ENCODE peak calls at places on chromosomes 16 and 17, in eight cellular contexts. U is DND-41; A is breast epithelium; Z is cardiac muscle cell; B is CD8-positive, alpha-beta memory T cell; X is CD8-positive, alpha-beta T cell; F is endodermal cell; P is thoracic aorta. Q is an unnamed sample. For H3K4me1, the result is how much of the 10 kb centered on the place peaks cover.

GRCh38 chr17:74790206-74791066 is 14.3 kb upstream of the NAT9 start:
- DNase-seq in U (no peak), A (no peak), Z (no peak), B (no peak), X (no peak), F (no peak), P (no peak), Q (no peak)

GRCh38 chr16:31496670-31497069 is 11.5 kb downstream of the RUSF1 start:
- DNase-seq in U (no peak), A (no peak), Z (no peak), B (no peak), X (no peak), F (no peak), P (no peak), Q (peak)

GRCh38 chr16:74563828-74564263 is 43.1 kb downstream of the GLG1 start:
- DNase-seq in U (no peak), A (no peak), Z (no peak), B (no peak), X (no peak), F (no peak), P (peak), Q (no peak)

GRCh38 chr17:6913608-6914443 is 82.0 kb upstream of the ALOX12 start:
- DNase-seq in U (peak), A (no peak), Z (peak), B (peak), X (peak), F (peak), P (peak), Q (peak)

GRCh38 chr17:50087246-50087911 is 7.8 kb upstream of the PDK2 start:
- DNase-seq in U (peak), A (no peak), Z (peak), B (peak), X (peak), F (peak), P (no peak), Q (peak)

GRCh38 chr17:28119049-28119448 is 76.6 kb downstream of the NLK start:
- DNase-seq in U (no peak), A (no peak), Z (no peak), B (no peak), X (no peak), F (no peak), P (no peak), Q (no peak)

GRCh38 chr16:66620419-66620775 is 15.9 kb downstream of the CMTM3 start:
- DNase-seq in U (no peak), A (no peak), Z (no peak), B (no peak), X (no peak), F (no peak), P (no peak), Q (no peak)

GRCh38 chr17:63474174-63474913 is 2.5 kb upstream of the ACE start:
- DNase-seq in U (no peak), A (no peak), Z (no peak), B (no peak), X (no peak), F (no peak), P (no peak), Q (no peak)

GRCh38 chr16:68707341-68708152 is 29.5 kb upstream of the CDH1 start:
- DNase-seq in U (no peak), A (peak), Z (peak), B (no peak), X (no peak), F (peak), P (no peak), Q (peak)

GRCh38 chr17:74274060-74274702 is at the start of gene DNAI2:
- DNase-seq in U (no peak), A (no peak), Z (peak), B (peak), X (no peak), F (peak), P (no peak), Q (peak)

GRCh38 chr17:55304171-55304859 is 39.6 kb downstream of the HLF start:
- DNase-seq in U (no peak), A (no peak), Z (no peak), B (no peak), X (no peak), F (peak), P (no peak), Q (no peak)

GRCh38 chr17:42402121-42402516 is 13.9 kb upstream of the STAT3 start:
- DNase-seq in U (no peak), A (no peak), Z (no peak), B (no peak), X (no peak), F (no peak), P (no peak), Q (no peak)

GRCh38 chr17:42394838-42395237 is 6.6 kb upstream of the STAT3 start:
- DNase-seq in U (no peak), A (no peak), Z (no peak), B (no peak), X (no peak), F (no peak), P (no peak), Q (no peak)

GRCh38 chr17:42399948-42400843 is 12.0 kb upstream of the STAT3 start:
- DNase-seq in U (no peak), A (no peak), Z (no peak), B (no peak), X (no peak), F (peak), P (no peak), Q (no peak)

GRCh38 chr17:42403150-42403549 is 14.9 kb upstream of the STAT3 start:
- DNase-seq in U (peak), A (no peak), Z (peak), B (no peak), X (peak), F (peak), P (no peak), Q (no peak)

GRCh38 chr17:42399121-42399520 is 10.9 kb upstream of the STAT3 start:
- DNase-seq in U (no peak), A (no peak), Z (no peak), B (no peak), X (no peak), F (no peak), P (no peak), Q (no peak)
- H3K27ac ChIP-seq in U (no peak), A (no peak), Z (no peak), B (no peak), X (no peak), F (no peak), P (peak), Q (no peak)

GRCh38 chr16:84826558-84826941 is 6.8 kb downstream of the CRISPLD2 start:
- DNase-seq in U (no peak), A (no peak), Z (peak), B (no peak), X (no peak), F (no peak), P (no peak), Q (peak)
- H3K4me1 ChIP-seq in U (under half), A (under half), Z (under half), B (under half), X (under half), F (under half), P (under half), Q (under half)

GRCh38 chr16:4412159-4412558 is 4.2 kb downstream of the CORO7 start:
- DNase-seq in U (no peak), A (no peak), Z (no peak), B (no peak), X (no peak), F (no peak), P (no peak), Q (no peak)
- H3K27ac ChIP-seq in U (no peak), A (no peak), Z (no peak), B (no peak), X (no peak), F (peak), P (no peak), Q (no peak)

GRCh38 chr17:17751489-17751995 is 70.3 kb downstream of the RAI1 start:
- DNase-seq in U (no peak), A (no peak), Z (no peak), B (no peak), X (peak), F (peak), P (no peak), Q (no peak)

GRCh38 chr17:17754719-17755686 is 73.7 kb downstream of the RAI1 start:
- DNase-seq in U (no peak), A (no peak), Z (peak), B (no peak), X (no peak), F (no peak), P (no peak), Q (peak)

GRCh38 chr17:17750881-17751280 is 69.6 kb downstream of the RAI1 start:
- DNase-seq in U (no peak), A (no peak), Z (no peak), B (peak), X (peak), F (no peak), P (no peak), Q (no peak)

GRCh38 chr17:17751996-17752821 is 71.0 kb downstream of the RAI1 start:
- DNase-seq in U (peak), A (peak), Z (peak), B (peak), X (peak), F (peak), P (peak), Q (peak)

GRCh38 chr17:17752822-17753448 is 71.7 kb downstream of the RAI1 start:
- DNase-seq in U (no peak), A (no peak), Z (no peak), B (no peak), X (no peak), F (peak), P (no peak), Q (no peak)
- H3K4me1 ChIP-seq in U (under half), A (under half), Z (under half), B (half or more), X (half or more), F (under half), P (under half), Q (half or more)

GRCh38 chr17:40327735-40328385 is 18.9 kb downstream of the RARA start:
- DNase-seq in U (no peak), A (no peak), Z (no peak), B (no peak), X (no peak), F (no peak), P (no peak), Q (no peak)
- H3K27ac ChIP-seq in U (no peak), A (peak), Z (no peak), B (no peak), X (no peak), F (no peak), P (peak), Q (peak)

DNA sequence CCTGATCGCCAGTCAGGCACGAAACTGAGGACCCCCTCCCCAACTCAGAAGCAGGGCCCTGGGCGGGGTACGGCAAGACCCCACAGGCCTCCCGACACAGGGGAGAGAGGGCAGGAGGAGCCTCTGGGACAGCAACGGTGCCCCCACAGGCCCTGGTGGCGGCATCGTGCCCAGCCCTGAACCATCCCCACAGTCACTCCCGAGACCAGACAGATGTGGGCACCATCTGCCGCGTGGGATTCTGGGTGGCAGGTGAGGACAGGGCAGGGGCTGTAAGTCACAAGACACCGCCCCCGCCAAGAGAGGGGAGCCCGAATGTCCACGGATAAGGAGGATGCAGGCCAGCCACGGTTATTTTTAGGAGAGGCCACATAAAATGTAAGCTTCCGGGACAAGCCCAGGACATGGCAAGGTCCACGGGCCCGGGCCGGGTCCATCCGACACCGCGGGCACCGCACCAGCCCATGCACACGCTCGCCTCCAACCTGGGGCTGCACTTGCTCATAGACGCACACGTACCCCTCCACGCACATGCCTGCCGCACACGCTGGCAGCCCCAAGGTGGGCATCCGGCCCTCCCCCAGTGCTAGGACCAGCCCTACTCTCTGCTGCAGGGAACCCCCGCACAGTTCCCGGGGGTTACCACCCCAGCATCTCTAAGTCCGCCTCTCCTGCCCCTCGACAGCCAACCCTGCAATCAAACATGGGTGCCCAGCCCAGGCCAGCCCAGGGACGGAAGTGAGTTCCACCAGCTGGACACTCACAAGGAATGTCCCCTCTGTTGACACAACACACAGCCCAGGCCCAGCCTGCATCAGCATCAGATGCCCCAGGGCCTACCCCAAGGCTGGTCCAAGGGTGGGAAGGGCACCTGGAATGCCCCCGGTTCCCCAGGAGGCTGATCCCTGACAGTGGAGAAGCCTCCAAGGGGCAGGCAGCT is 8.2 kb upstream of the PVALEF start:
- DNase-seq in U (no peak), A (no peak), Z (no peak), B (no peak), X (no peak), F (no peak), P (no peak), Q (no peak)
- H3K4me1 ChIP-seq in U (under half), A (under half), Z (under half), B (under half), X (under half), F (under half), P (under half), Q (under half)

GRCh38 chr16:51180719-51181494 is 29.8 kb upstream of the SALL1 start:
- DNase-seq in U (no peak), A (no peak), Z (no peak), B (no peak), X (no peak), F (no peak), P (no peak), Q (no peak)

DNA sequence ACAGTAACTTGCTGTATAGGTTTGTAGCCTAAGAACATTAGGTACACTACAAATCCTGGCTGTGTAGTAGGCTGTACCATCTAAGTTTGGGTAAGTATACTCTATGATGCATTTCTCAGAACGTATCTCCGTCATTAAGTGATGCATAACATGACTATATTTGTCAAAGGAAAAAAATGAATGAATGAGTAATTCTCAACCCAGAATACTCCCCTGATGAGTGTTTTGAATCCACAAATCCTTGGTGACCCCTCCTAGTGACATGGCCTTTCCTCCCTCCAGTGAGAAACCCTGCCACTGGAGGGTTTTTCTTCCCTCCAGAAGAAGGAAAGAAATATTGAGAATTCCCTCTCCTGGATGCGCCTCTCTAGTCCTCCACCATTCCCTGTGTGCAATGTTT is 24.0 kb upstream of the SALL1 start:
- DNase-seq in U (no peak), A (no peak), Z (no peak), B (no peak), X (no peak), F (no peak), P (no peak), Q (no peak)
- H3K27ac ChIP-seq in U (no peak), A (no peak), Z (no peak), B (no peak), X (no peak), F (no peak), P (no peak), Q (no peak)

DNA sequence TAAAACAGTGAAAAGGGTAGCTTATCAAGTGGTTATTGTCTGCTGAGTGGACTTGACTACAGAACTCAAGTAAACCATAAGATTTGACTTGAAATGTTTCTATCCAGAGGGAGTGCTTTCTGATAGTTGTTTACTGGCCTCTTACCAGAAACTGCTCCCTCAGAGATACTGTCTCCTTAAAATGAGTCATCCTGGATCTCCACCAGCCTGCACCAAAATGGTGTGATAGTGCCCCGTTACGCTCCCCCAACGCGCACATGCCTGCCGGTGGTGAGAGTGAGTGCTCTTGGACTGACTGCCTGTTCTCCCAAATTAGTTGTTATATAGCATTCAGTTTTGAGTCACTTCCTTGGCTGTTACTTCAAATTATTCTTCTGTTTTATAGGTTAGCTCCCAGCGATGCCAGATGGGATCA is 22.9 kb downstream of the PRCD start:
- DNase-seq in U (no peak), A (no peak), Z (no peak), B (no peak), X (no peak), F (no peak), P (no peak), Q (no peak)
- H3K4me1 ChIP-seq in U (under half), A (under half), Z (under half), B (half or more), X (half or more), F (under half), P (under half), Q (half or more)

DNA sequence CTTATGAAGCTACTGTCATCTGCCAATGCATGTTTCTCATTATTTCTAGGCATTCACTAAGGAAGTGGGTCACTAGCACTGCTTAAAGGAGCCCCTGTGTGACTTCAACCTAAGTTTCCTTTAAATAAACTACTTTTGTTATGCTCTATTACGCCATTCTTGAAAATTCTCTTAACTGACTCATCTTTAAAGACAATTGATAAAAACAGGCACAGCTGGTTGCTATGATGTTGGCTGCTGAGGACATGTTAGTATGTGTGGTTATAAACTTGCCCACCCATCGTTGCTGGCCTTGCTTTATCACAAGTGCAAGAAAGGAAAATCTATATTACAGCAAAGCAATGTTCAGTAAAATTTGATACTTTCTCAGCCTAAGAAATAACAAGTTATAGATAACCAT is 75.8 kb upstream of the CNTNAP4 start:
- DNase-seq in U (no peak), A (no peak), Z (no peak), B (no peak), X (no peak), F (no peak), P (no peak), Q (no peak)
- H3K27ac ChIP-seq in U (no peak), A (no peak), Z (no peak), B (no peak), X (no peak), F (no peak), P (no peak), Q (no peak)

DNA sequence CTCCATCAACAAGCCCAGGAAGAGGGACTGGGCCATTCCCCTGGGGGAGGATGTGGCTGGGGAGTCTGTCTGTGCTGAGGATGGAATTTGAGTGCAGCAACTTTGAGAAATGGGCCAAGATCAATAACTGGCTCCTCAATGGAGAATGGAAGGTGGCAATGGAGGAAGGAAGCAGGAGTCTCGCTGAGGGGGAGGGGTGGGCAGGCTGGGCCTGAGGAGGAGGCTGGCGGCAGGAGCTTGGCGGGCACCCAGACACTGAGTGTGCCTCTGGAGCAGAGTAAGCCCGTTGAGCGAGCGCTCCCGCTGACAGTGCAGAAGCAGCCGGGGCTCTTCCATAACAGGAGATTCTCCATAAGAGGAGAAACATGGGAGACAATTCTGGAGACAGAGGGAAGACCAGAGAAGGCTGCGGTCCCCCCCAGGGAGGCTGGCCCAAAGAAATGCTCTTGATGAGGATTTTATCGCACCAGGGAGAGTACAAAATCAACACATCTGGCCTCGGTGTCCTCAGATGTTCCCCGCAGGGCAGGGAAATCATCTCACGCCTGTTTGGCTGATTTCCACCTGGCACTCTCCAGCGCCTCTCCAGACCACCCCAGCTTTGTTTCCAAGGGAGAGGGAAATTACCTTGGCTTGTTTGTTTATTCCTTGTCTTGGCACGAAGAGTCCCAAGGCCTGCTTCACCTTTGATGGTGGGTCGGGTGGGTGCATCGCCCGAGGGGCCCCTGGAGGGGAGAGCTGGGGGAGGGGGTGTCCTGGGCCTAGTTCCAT is 2.8 kb upstream of the MMP15 start:
- DNase-seq in U (no peak), A (no peak), Z (no peak), B (no peak), X (no peak), F (no peak), P (no peak), Q (peak)
- H3K4me1 ChIP-seq in U (under half), A (under half), Z (under half), B (under half), X (under half), F (under half), P (under half), Q (half or more)

Q was measured in upper lobe of left lung.